ENCODE peak calls at places on chromosomes 5 and 9, in six cellular contexts. K, N, B, C, V and F are unnamed samples.

GRCh38 chr5:77418601-77419591 is 73.2 kb downstream of the WDR41 start:
- DNase-seq in V (no peak), K (peak), C (no peak), B (no peak), N (no peak), F (no peak)

GRCh38 chr9:108618906-108619550 is 236.8 kb downstream of the ACTL7B start:
- DNase-seq in K (no peak), B (no peak), N (no peak), C (no peak), V (no peak), F (no peak)

GRCh38 chr5:14123974-14124482 is 19.1 kb upstream of the TRIO start:
- DNase-seq in N (no peak), V (no peak), K (no peak), B (no peak), C (no peak), F (no peak)

GRCh38 chr5:95809414-95809960 is 13.0 kb downstream of the GLRX start:
- DNase-seq in C (no peak), N (peak), B (no peak), V (no peak), K (peak), F (no peak)

GRCh38 chr9:134592018-134592818 is 49.4 kb upstream of the COL5A1 start:
- DNase-seq in B (peak), V (no peak), K (peak), N (no peak), C (no peak), F (no peak)

GRCh38 chr9:129287595-129288305 is 109.7 kb upstream of the IER5L start:
- DNase-seq in C (peak), B (no peak), N (no peak), V (no peak), K (no peak), F (no peak)

GRCh38 chr5:37932450-37932849 is 92.6 kb upstream of the GDNF start:
- DNase-seq in V (no peak), N (no peak), B (no peak), K (no peak), C (no peak), F (no peak)

GRCh38 chr5:53508125-53508524 is 27.7 kb downstream of the FST start:
- DNase-seq in B (no peak), V (no peak), N (no peak), C (no peak), K (no peak), F (no peak)

GRCh38 chr5:142012186-142012785 is 541 bp downstream of the GNPDA1 start:
- DNase-seq in N (peak), B (no peak), V (peak), C (peak), K (no peak), F (no peak)

GRCh38 chr5:109833946-109834345 is 144.2 kb downstream of the MAN2A1 start:
- DNase-seq in V (no peak), N (no peak), K (peak), C (no peak), B (no peak), F (no peak)

GRCh38 chr5:73201547-73202513 is 28.8 kb downstream of the TMEM174 start:
- DNase-seq in B (peak), C (peak), V (peak), N (peak), K (peak), F (no peak)

GRCh38 chr9:35726876-35727438 is 5.0 kb downstream of the TLN1 start:
- DNase-seq in B (no peak), N (peak), K (peak), C (peak), V (peak), F (no peak)

GRCh38 chr9:7402704-7403389 is 396.7 kb downstream of the DMAC1 start:
- DNase-seq in B (no peak), K (no peak), C (no peak), V (no peak), N (no peak), F (no peak)

GRCh38 chr5:154077692-154078091 is 38.9 kb downstream of the MFAP3 start:
- DNase-seq in K (peak), C (no peak), N (no peak), B (no peak), V (no peak), F (peak)

GRCh38 chr9:124285903-124286291 is 28.1 kb downstream of the NEK6 start:
- DNase-seq in V (no peak), N (peak), C (peak), B (peak), K (peak), F (peak)

GRCh38 chr5:110726249-110727024 is at the start of gene TMEM232:
- DNase-seq in N (peak), V (peak), C (peak), B (no peak), K (peak), F (peak)

GRCh38 chr9:88692837-88693236 is 157.9 kb downstream of the NXNL2 start:
- DNase-seq in K (no peak), B (no peak), V (no peak), N (no peak), C (no peak), F (no peak)

GRCh38 chr5:149217802-149218153 is 53.9 kb upstream of the AFAP1L1 start:
- DNase-seq in V (no peak), N (no peak), K (no peak), B (no peak), C (no peak), F (no peak)

GRCh38 chr9:68552700-68553099 is 12.0 kb upstream of the TMEM252 start:
- DNase-seq in B (peak), C (no peak), V (no peak), N (no peak), K (peak), F (peak)

GRCh38 chr9:110192531-110193326 is 15.2 kb downstream of the C9orf152 start:
- DNase-seq in N (no peak), K (peak), V (no peak), B (peak), C (no peak), F (peak)

GRCh38 chr9:72577212-72577753 is 55.9 kb downstream of the TMC1 start:
- DNase-seq in C (no peak), B (peak), V (no peak), K (peak), N (no peak), F (peak)

GRCh38 chr9:114154597-114155102 is 687 bp upstream of the COL27A1 start:
- DNase-seq in C (no peak), B (no peak), N (no peak), V (no peak), K (no peak), F (no peak)

GRCh38 chr9:96751815-96752214 is 26.1 kb downstream of the ZNF510 start:
- DNase-seq in B (no peak), N (no peak), K (no peak), C (no peak), V (peak), F (no peak)

GRCh38 chr5:167967494-167968180 is 323.8 kb upstream of the WWC1 start:
- DNase-seq in B (no peak), K (no peak), C (no peak), V (no peak), N (no peak), F (no peak)

GRCh38 chr9:90950600-90950999 is 149.0 kb downstream of the SYK start:
- DNase-seq in K (no peak), V (no peak), B (no peak), C (no peak), N (no peak), F (no peak)

GRCh38 chr9:70510157-70510770 is 95.8 kb upstream of the KLF9 start:
- DNase-seq in C (peak), N (peak), K (no peak), B (no peak), V (peak), F (no peak)

GRCh38 chr5:179226696-179227095 is 118.6 kb downstream of the ADAMTS2 start:
- DNase-seq in C (no peak), K (no peak), N (no peak), B (no peak), V (no peak), F (no peak)

GRCh38 chr5:149424371-149425315 is 45.6 kb upstream of the IL17B start:
- DNase-seq in K (no peak), N (no peak), C (no peak), V (no peak), B (no peak), F (no peak)

GRCh38 chr9:88781500-88782391 is 209.5 kb upstream of the S1PR3 start:
- DNase-seq in N (no peak), K (peak), B (peak), C (no peak), V (no peak), F (no peak)

GRCh38 chr5:147734839-147735238 is 47.7 kb downstream of the JAKMIP2 start:
- DNase-seq in V (no peak), B (no peak), N (no peak), K (no peak), C (no peak), F (no peak)

GRCh38 chr5:97044057-97044456 is 98.4 kb downstream of the LIX1 start:
- DNase-seq in N (peak), B (no peak), C (no peak), V (no peak), K (peak), F (no peak)

GRCh38 chr9:129624168-129624759 is 1.7 kb upstream of the NTMT1 start:
- DNase-seq in V (peak), K (peak), N (peak), C (no peak), B (no peak), F (no peak)

GRCh38 chr5:50325237-50325832 is 115.8 kb downstream of the EMB start:
- DNase-seq in N (no peak), K (peak), C (no peak), B (no peak), V (peak), F (no peak)

GRCh38 chr5:179900707-179901106 is 7.0 kb downstream of the TBC1D9B start:
- DNase-seq in B (no peak), C (no peak), N (no peak), V (no peak), K (no peak), F (no peak)

DNA sequence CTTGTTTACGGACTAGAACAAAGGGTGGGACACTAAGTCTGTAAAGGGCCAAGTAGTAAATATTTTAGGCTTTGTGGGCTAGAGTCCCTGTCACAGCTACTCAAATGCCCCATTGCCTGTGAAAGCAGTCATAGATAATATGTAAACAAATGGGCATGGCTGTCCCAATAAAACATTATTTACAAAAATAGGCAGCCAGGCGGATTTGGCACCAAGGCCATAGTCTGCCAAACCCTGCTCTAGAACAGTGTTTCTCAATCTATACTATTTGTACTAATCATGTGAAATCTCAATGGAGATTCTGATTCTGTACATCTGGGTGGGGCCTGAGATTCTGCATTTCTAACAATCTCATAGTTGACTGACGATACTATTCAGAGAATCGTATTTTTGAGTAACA is 92.0 kb downstream of the RFX3 start:
- DNase-seq in C (no peak), N (no peak), V (no peak), B (no peak), K (no peak), F (no peak)
- H3K4me3 ChIP-seq in C (no peak), N (no peak), V (no peak), B (no peak), K (no peak), F (no peak)

GRCh38 chr5:93596676-93597441 is 13.8 kb downstream of the NR2F1 start:
- DNase-seq in N (peak), B (no peak), C (peak), K (no peak), V (peak), F (no peak)
- TF ChIP-seq CTCF in N (no peak), B (no peak), C (no peak), K (no peak), V (no peak), F (no peak)

GRCh38 chr5:150672884-150673275 is 11.8 kb downstream of the MYOZ3 start:
- DNase-seq in C (no peak), K (no peak), B (no peak), V (no peak), N (no peak), F (no peak)

GRCh38 chr5:150672237-150672883 is 11.3 kb downstream of the MYOZ3 start:
- DNase-seq in B (no peak), N (no peak), K (no peak), C (peak), V (no peak), F (no peak)

GRCh38 chr5:150671509-150672236 is 10.6 kb downstream of the MYOZ3 start:
- DNase-seq in B (no peak), K (no peak), N (no peak), V (no peak), C (peak), F (no peak)

GRCh38 chr5:150670961-150671337 is 9.9 kb downstream of the MYOZ3 start:
- DNase-seq in N (no peak), K (no peak), V (no peak), C (no peak), B (no peak), F (no peak)

GRCh38 chr5:150670275-150670960 is 9.4 kb downstream of the MYOZ3 start:
- DNase-seq in C (no peak), K (no peak), B (no peak), V (no peak), N (no peak), F (no peak)
- H3K4me3 ChIP-seq in C (no peak), K (no peak), B (no peak), V (no peak), N (no peak), F (no peak)

GRCh38 chr9:4341554-4341953 is 41.7 kb upstream of the GLIS3 start:
- DNase-seq in V (no peak), B (no peak), C (no peak), N (no peak), K (no peak), F (no peak)

GRCh38 chr9:4339783-4340335 is 40.0 kb upstream of the GLIS3 start:
- DNase-seq in V (no peak), N (no peak), C (no peak), K (peak), B (no peak), F (no peak)

GRCh38 chr9:4335631-4336030 is 35.8 kb upstream of the GLIS3 start:
- DNase-seq in N (no peak), K (no peak), C (no peak), V (no peak), B (no peak), F (no peak)

GRCh38 chr9:4334439-4334838 is 34.6 kb upstream of the GLIS3 start:
- DNase-seq in V (no peak), C (no peak), B (no peak), K (peak), N (peak), F (peak)

GRCh38 chr9:4339357-4339756 is 39.5 kb upstream of the GLIS3 start:
- DNase-seq in K (peak), V (peak), N (peak), C (peak), B (peak), F (peak)
- TF ChIP-seq CTCF in K (peak), V (peak), N (peak), C (peak), B (peak), F (peak)

DNA sequence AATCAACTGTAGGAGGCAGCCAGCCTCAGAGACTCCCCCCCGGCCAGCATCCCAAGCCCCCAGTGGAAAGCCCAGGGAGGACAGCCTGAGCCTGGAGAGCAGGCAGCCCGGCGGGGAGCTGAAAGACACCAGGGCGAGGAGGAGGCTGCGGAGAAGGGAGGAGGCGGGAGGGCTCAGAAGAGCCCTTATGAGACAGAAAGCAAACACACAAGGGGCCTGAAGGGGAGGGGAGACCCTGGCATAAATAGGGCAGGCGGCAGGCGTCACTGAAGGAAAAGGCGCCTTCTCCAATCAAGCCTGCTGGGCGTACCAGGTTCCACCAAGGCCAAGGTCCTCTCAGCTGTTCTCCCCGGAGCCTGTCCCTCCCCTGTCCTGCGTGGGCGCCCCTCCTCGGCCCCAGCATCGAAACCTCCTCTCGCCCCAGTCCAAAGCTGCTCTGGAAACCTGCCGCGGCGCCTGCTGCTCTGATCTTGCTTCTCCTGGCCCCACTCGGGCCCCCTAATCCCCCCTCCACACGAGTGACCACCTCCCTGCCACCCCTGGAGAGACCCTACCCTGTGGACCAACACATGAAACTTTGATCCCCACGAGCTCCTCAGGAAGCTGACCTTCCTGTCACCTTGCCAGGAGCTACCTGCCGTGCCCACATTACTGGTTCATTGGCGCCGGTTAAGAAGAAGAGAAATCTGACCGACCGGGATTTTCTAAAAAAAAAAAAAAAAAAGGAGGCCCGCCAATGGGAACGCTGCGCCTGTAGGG is 1.2 kb downstream of the SLC9A3 start:
- DNase-seq in C (no peak), K (no peak), V (no peak), N (peak), B (no peak), F (no peak)
- H3K4me3 ChIP-seq in C (no peak), K (no peak), V (no peak), N (no peak), B (no peak), F (no peak)

GRCh38 chr5:139670369-139671095 is 22.4 kb downstream of the CXXC5 start:
- DNase-seq in B (no peak), K (no peak), V (peak), C (peak), N (peak), F (no peak)
- TF ChIP-seq CTCF in B (peak), K (peak), V (peak), C (peak), N (no peak), F (peak)

DNA sequence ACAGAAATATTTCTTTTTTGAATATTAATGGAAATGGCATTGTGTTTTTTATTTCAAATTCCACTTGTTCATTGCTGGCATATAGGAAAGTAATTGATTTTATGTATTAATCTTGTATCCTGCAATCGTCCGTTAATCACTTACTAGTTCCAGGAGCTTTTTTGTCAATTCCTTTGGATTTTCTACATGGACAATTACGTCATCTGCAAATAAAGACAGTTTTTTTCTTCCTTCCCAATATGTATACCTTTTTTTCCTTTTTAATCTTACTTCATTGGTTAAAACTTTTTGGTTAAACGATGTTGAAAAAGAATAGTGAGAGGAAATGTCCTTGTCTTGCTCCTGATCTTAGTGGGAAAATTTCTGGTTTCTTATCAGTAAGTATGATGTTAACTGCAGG is 1.5 kb upstream of the TIFAB start:
- DNase-seq in V (no peak), N (no peak), B (no peak), C (no peak), K (no peak), F (no peak)
- H3K4me3 ChIP-seq in V (no peak), N (no peak), B (no peak), C (no peak), K (no peak), F (no peak)

GRCh38 chr5:108094808-108095207 is 287.1 kb downstream of the FBXL17 start:
- DNase-seq in C (no peak), K (no peak), B (no peak), N (no peak), V (no peak), F (no peak)

DNA sequence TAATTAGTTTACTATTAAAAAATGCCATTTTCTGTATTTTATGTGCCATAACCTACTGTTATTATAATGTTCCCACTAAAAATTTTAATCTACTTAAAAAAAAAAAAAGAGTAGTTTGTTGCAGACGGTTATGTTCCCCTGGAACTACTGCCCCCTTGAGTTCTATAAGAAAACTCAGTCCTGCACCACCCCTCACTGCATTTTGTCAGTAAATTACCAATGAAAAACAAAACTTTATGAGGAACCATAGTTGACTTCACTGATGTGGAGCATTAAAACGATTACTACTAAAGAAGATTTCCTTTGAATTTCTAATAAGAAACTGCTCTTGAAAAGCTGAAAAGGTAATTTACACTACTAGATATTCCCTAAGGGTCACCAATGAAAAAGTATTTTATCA is 288.7 kb downstream of the FBXL17 start:
- DNase-seq in B (peak), C (no peak), N (no peak), V (peak), K (peak), F (no peak)
- TF ChIP-seq CTCF in B (peak), C (peak), N (no peak), V (peak), K (peak), F (peak)

DNA sequence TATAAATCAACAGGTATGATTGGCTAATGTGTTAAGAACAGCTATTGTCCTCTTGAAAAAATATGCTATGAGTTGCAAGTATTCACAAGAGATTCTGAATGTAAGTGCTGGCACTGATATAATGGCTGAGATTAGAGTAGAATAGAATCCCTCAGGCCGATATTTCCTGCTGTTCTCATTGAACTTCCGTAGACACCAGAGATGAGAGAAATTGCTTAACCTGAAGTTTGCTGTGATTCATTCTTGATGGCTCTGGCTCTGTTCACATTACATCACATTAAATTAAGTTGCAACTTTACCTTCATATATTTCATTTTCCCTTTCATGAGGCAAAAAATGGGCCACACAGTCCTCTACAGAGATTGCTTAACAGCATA is 114.5 kb downstream of the BAAT start:
- DNase-seq in C (no peak), V (no peak), K (no peak), N (no peak), B (no peak), F (no peak)
- H3K4me3 ChIP-seq in C (no peak), V (no peak), K (no peak), N (no peak), B (no peak), F (no peak)

GRCh38 chr5:159802661-159803060 is 113.6 kb upstream of the ADRA1B start:
- DNase-seq in V (no peak), C (no peak), N (no peak), B (no peak), K (no peak), F (no peak)
- TF ChIP-seq CTCF in V (no peak), C (no peak), N (no peak), B (no peak), K (no peak), F (no peak)